ENCODE peak calls at places on chromosomes 12 and 14, in four cellular contexts. W, L, S and P are unnamed samples.

GRCh38 chr12:118050972-118051910 is 9.7 kb downstream of the WSB2 start:
- DNase-seq in W (no peak), L (no peak), S (no peak), P (no peak)

GRCh38 chr14:104315169-104315568 is 176.8 kb downstream of the KIF26A start:
- DNase-seq in W (no peak), L (no peak), S (no peak), P (peak)

GRCh38 chr12:104358353-104359003 is 54.9 kb downstream of the EID3 start:
- DNase-seq in W (peak), L (peak), S (peak), P (no peak)

GRCh38 chr14:104035300-104035699 is 50.2 kb upstream of the ASPG start:
- DNase-seq in W (no peak), L (no peak), S (no peak), P (no peak)

GRCh38 chr14:26773906-26774593 is 176.2 kb upstream of the NOVA1 start:
- DNase-seq in W (no peak), L (no peak), S (no peak), P (no peak)

GRCh38 chr12:110741795-110742717 is 635 bp downstream of the PPP1CC start:
- DNase-seq in W (peak), L (no peak), S (no peak), P (no peak)

GRCh38 chr14:85402546-85403162 is 127.3 kb upstream of the FLRT2 start:
- DNase-seq in W (no peak), L (no peak), S (no peak), P (no peak)

GRCh38 chr12:52213541-52214420 is 19.3 kb upstream of the KRT7 start:
- DNase-seq in W (peak), L (peak), S (no peak), P (peak)

GRCh38 chr12:22656835-22657234 is 31.9 kb downstream of the ETNK1 start:
- DNase-seq in W (no peak), L (no peak), S (no peak), P (no peak)

GRCh38 chr12:111434680-111435338 is 29.1 kb downstream of the SH2B3 start:
- DNase-seq in W (peak), L (peak), S (peak), P (no peak)

GRCh38 chr14:36021926-36022325 is 154.6 kb downstream of the PTCSC3 start:
- DNase-seq in W (no peak), L (no peak), S (no peak), P (no peak)

GRCh38 chr12:130152386-130152785 is 9.9 kb upstream of the FZD10 start:
- DNase-seq in W (no peak), L (no peak), S (no peak), P (no peak)

GRCh38 chr14:75459099-75459741 is 31.4 kb downstream of the JDP2 start:
- DNase-seq in W (no peak), L (no peak), S (no peak), P (no peak)

GRCh38 chr14:78902010-78902623 is 731.9 kb downstream of the NRXN3 start:
- DNase-seq in W (peak), L (no peak), S (no peak), P (peak)

GRCh38 chr14:69038449-69039286 is 59.6 kb upstream of the ACTN1 start:
- DNase-seq in W (peak), L (no peak), S (no peak), P (no peak)

GRCh38 chr12:104733717-104734175 is 224.3 kb downstream of the SLC41A2 start:
- DNase-seq in W (no peak), L (no peak), S (no peak), P (no peak)

GRCh38 chr14:79254069-79254775 is 957.1 kb downstream of the DIO2 start:
- DNase-seq in W (peak), L (no peak), S (peak), P (no peak)

GRCh38 chr12:2179953-2180736 is 127.4 kb downstream of the CACNA1C start:
- DNase-seq in W (peak), L (peak), S (no peak), P (peak)

GRCh38 chr12:56296207-56296785 is 3.8 kb downstream of the CS start:
- DNase-seq in W (no peak), L (no peak), S (no peak), P (no peak)

GRCh38 chr12:57754411-57755193 is at the start of gene MARCHF9:
- DNase-seq in W (no peak), L (peak), S (no peak), P (no peak)

GRCh38 chr12:34296143-34297041 is 274.1 kb downstream of the ALG10 start:
- DNase-seq in W (no peak), L (no peak), S (no peak), P (peak)

GRCh38 chr12:27366621-27367020 is 34.0 kb downstream of the BMAL2 start:
- DNase-seq in W (no peak), L (no peak), S (no peak), P (no peak)

GRCh38 chr14:71240154-71240553 is 332.9 kb downstream of the PCNX1 start:
- DNase-seq in W (no peak), L (no peak), S (no peak), P (no peak)

GRCh38 chr12:89059721-89060120 is 292.6 kb downstream of the DUSP6 start:
- DNase-seq in W (no peak), L (no peak), S (peak), P (no peak)

GRCh38 chr14:103045387-103045869 is 11.9 kb downstream of the CDC42BPB start:
- DNase-seq in W (no peak), L (no peak), S (no peak), P (no peak)

GRCh38 chr14:91277546-91278382 is 33.3 kb upstream of the GPR68 start:
- DNase-seq in W (no peak), L (no peak), S (no peak), P (no peak)

GRCh38 chr14:99757331-99758070 is 35.7 kb upstream of the EML1 start:
- DNase-seq in W (peak), L (no peak), S (no peak), P (no peak)

GRCh38 chr14:63276492-63277342 is 42.0 kb downstream of the GPHB5 start:
- DNase-seq in W (peak), L (no peak), S (no peak), P (no peak)

GRCh38 chr14:30610719-30611388 is 11.3 kb upstream of the SCFD1 start:
- DNase-seq in W (peak), L (no peak), S (no peak), P (no peak)

GRCh38 chr12:78118486-78118885 is 287.8 kb downstream of the NAV3 start:
- DNase-seq in W (peak), L (no peak), S (no peak), P (no peak)
- TF ChIP-seq CTCF in W (no peak), L (no peak), S (no peak), P (no peak)

GRCh38 chr12:113058553-113058952 is 2.0 kb downstream of the DTX1 start:
- DNase-seq in W (no peak), L (no peak), S (no peak), P (no peak)
- H3K4me3 ChIP-seq in W (no peak), L (no peak), S (no peak), P (no peak)

GRCh38 chr14:23070262-23071129 is 13.2 kb upstream of the CDH24 start:
- DNase-seq in W (no peak), L (no peak), S (no peak), P (no peak)
- H3K27ac ChIP-seq in W (peak), L (no peak), S (peak), P (peak)

DNA sequence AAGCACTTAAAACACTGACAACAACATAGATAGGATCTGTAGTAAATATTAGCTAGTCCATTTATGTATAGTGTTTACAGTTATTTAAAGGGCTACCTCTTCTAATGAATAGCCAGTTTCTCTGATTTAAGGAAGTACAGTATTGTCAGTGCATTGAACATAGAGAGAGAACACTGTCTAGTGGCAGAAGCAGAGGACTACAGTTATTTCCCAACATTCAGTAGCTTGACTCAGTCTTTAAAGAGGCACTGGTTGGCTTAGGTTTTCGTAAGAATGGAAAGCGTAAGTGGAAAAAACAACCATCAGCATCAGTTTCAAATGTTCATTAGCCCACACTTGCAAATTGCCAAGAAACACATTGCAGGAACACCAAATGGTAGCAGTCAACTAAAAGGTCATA is 125.0 kb upstream of the HMGA2 start:
- DNase-seq in W (peak), L (no peak), S (no peak), P (no peak)
- TF ChIP-seq CTCF in W (peak), L (no peak), S (no peak), P (no peak)

DNA sequence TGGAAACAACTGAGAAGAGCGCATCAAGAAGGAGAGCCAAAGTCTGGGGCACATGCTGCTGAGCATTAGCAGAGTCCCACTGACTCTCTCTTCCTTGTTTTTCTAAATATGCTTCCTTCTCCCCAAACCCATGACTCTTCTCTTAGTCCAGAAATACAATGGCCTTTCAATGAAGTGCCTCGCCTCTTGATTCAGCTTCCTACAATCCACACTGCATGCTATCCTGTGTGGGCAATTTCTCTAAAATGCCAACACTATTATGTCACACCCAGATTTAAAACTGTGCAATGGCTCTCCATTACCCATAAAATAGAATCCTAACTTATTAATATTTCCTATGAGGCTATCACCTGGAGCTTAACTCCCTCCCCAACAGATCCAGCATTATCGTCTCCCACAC is 198.6 kb downstream of the RPAP3 start:
- DNase-seq in W (peak), L (no peak), S (no peak), P (no peak)
- H3K4me3 ChIP-seq in W (no peak), L (no peak), S (no peak), P (no peak)

GRCh38 chr12:12519599-12519998 is 43.1 kb downstream of the DUSP16 start:
- DNase-seq in W (no peak), L (no peak), S (no peak), P (no peak)
- H3K27ac ChIP-seq in W (no peak), L (no peak), S (no peak), P (peak)

DNA sequence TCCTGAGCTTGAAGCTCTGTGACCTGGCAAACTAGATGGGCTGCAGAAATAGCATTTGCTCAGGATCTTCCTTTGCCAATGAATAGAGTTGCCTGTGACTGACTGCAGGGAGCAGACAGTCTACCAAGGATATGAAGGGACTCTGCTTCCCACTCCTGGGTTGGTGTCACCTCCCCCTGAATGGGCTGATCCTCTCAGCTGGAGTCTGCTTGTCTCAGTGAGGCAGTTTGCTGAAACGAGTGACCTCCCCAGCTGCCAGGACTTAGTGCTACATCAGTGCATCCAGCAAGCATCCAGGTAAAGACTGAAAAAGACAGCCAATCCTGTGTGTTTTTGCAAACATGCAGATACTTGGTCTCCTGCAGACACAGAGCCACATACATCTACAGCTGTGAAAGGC is 28.5 kb downstream of the PAH start:
- DNase-seq in W (no peak), L (no peak), S (no peak), P (no peak)
- TF ChIP-seq CTCF in W (no peak), L (no peak), S (no peak), P (no peak)

GRCh38 chr12:85280138-85280983 is at the start of gene ALX1:
- DNase-seq in W (peak), L (peak), S (no peak), P (no peak)
- H3K4me3 ChIP-seq in W (peak), L (peak), S (peak), P (no peak)

GRCh38 chr12:131987552-131987951 is 37.8 kb downstream of the EP400 start:
- DNase-seq in W (no peak), L (no peak), S (peak), P (no peak)

GRCh38 chr12:131986361-131986760 is 36.6 kb downstream of the EP400 start:
- DNase-seq in W (no peak), L (no peak), S (no peak), P (no peak)

GRCh38 chr12:131989021-131989420 is 39.3 kb downstream of the EP400 start:
- DNase-seq in W (no peak), L (no peak), S (no peak), P (no peak)

GRCh38 chr12:131986847-131987398 is 37.2 kb downstream of the EP400 start:
- DNase-seq in W (no peak), L (no peak), S (peak), P (no peak)

GRCh38 chr12:131988054-131988796 is 38.5 kb downstream of the EP400 start:
- DNase-seq in W (no peak), L (no peak), S (peak), P (no peak)
- H3K27ac ChIP-seq in W (no peak), L (peak), S (no peak), P (no peak)

GRCh38 chr14:97413991-97414717 is 617.0 kb downstream of the VRK1 start:
- DNase-seq in W (no peak), L (no peak), S (no peak), P (no peak)
- TF ChIP-seq CTCF in W (no peak), L (no peak), S (no peak), P (no peak)